ENCODE peak calls at places on chromosome 9, in four cellular contexts. P is HEK293T, E is tibial artery, L is RCC 7860. B is an unnamed sample.

GRCh38 chr9:122355336-122355875 is 15.4 kb upstream of the PTGS1 start:
- DNase-seq in P (no peak), E (no peak), L (no peak), B (no peak)

GRCh38 chr9:130197888-130198287 is 25.7 kb downstream of the NCS1 start:
- DNase-seq in P (no peak), E (no peak), L (no peak), B (no peak)

GRCh38 chr9:123680382-123680781 is 249.5 kb downstream of the DENND1A start:
- DNase-seq in P (no peak), E (no peak), L (no peak), B (no peak)

GRCh38 chr9:93264338-93265125 is 80.6 kb downstream of the WNK2 start:
- DNase-seq in P (no peak), E (peak; percentile 15), L (no peak), B (no peak)

GRCh38 chr9:98875536-98875935 is 68.1 kb downstream of the GALNT12 start:
- DNase-seq in P (no peak), E (no peak), L (no peak), B (no peak)

GRCh38 chr9:107228648-107229047 is 54.4 kb upstream of the RAD23B start:
- DNase-seq in P (no peak), E (no peak), L (no peak), B (no peak)

GRCh38 chr9:115198018-115198417 is 80.1 kb upstream of the TNC start:
- DNase-seq in P (no peak), E (peak; percentile 67), L (peak; percentile 83), B (no peak)

GRCh38 chr9:123329329-123329955 is 26.6 kb upstream of the CRB2 start:
- DNase-seq in P (no peak), E (no peak), L (peak; percentile 85), B (no peak)

GRCh38 chr9:90000925-90001324 is 396.1 kb downstream of the GADD45G start:
- DNase-seq in P (no peak), E (no peak), L (no peak), B (no peak)

GRCh38 chr9:105066265-105066865 is 138.4 kb upstream of the ABCA1 start:
- DNase-seq in P (no peak), E (peak; percentile 68), L (no peak), B (no peak)

GRCh38 chr9:20441704-20442423 is 180.4 kb downstream of the MLLT3 start:
- DNase-seq in P (no peak), E (no peak), L (no peak), B (no peak)

GRCh38 chr9:131640438-131641181 is 95.3 kb downstream of the PRRT1B start:
- DNase-seq in P (no peak), E (peak; percentile 49), L (no peak), B (no peak)

GRCh38 chr9:97647996-97648395 is 14.4 kb downstream of the NCBP1 start:
- DNase-seq in P (no peak), E (no peak), L (no peak), B (no peak)

GRCh38 chr9:132181796-132182521 is 20.1 kb downstream of the NTNG2 start:
- DNase-seq in P (no peak), E (no peak), L (no peak), B (no peak)

GRCh38 chr9:122213589-122214413 is 15.0 kb downstream of the LHX6 start:
- DNase-seq in P (peak; percentile 99), E (no peak), L (no peak), B (no peak)

B was measured in endothelial cell of umbilical vein.